ENCODE peak calls at places on chromosomes 13 and 19, in seven cellular contexts. L is uterus, X is thoracic aorta, H is neural progenitor cell, E is upper lobe of left lung, Z is pancreas, P is fibroblast of lung. F is an unnamed sample.
A peak's percentile ranks its signal among the peaks of the same experiment; 100 is the strongest.

GRCh38 chr13:101289764-101290163 is 126.5 kb downstream of the NALCN start:
- DNase-seq in L (no peak), X (no peak), H (peak; percentile 87), E (peak; percentile 34), Z (no peak), P (peak; percentile 80), F (no peak)

GRCh38 chr13:48585456-48585840 is 52.6 kb upstream of the RCBTB2 start:
- DNase-seq in L (no peak), X (no peak), H (peak; percentile 68), E (no peak), Z (no peak), P (peak; percentile 82), F (no peak)

GRCh38 chr19:44737238-44738160 is 11.0 kb upstream of the BCL3 start:
- DNase-seq in L (no peak), X (no peak), H (no peak), E (no peak), Z (no peak), P (peak; percentile 84), F (no peak)

GRCh38 chr19:12112238-12112637 is 27.9 kb downstream of the ZNF20 start:
- DNase-seq in L (no peak), X (no peak), H (no peak), E (no peak), Z (no peak), P (no peak), F (no peak)

GRCh38 chr13:104006625-104007061 is 940.4 kb upstream of the SLC10A2 start:
- DNase-seq in L (no peak), X (no peak), H (no peak), E (no peak), Z (no peak), P (peak; percentile 90), F (no peak)

GRCh38 chr13:32850311-32851052 is 165.7 kb upstream of the KL start:
- DNase-seq in L (no peak), X (no peak), H (no peak), E (no peak), Z (no peak), P (no peak), F (no peak)

GRCh38 chr13:29758591-29759114 is 91.8 kb downstream of the UBL3 start:
- DNase-seq in L (no peak), X (no peak), H (no peak), E (no peak), Z (no peak), P (no peak), F (peak; percentile 25)

GRCh38 chr13:113554333-113554700 is 30.2 kb upstream of the TFDP1 start:
- DNase-seq in L (no peak), X (no peak), H (no peak), E (no peak), Z (no peak), P (no peak), F (no peak)

GRCh38 chr19:8069116-8069973 is 16.8 kb downstream of the CCL25 start:
- DNase-seq in L (no peak), X (no peak), H (peak; percentile 63), E (no peak), Z (no peak), P (no peak), F (no peak)

GRCh38 chr19:39236527-39236926 is 8.3 kb downstream of the IFNL3 start:
- DNase-seq in L (no peak), X (no peak), H (no peak), E (peak; percentile 73), Z (peak; percentile 76), P (no peak), F (no peak)

GRCh38 chr13:86002921-86003488 is 203.8 kb upstream of the SLITRK6 start:
- DNase-seq in L (no peak), X (no peak), H (peak; percentile 82), E (no peak), Z (no peak), P (no peak), F (no peak)

GRCh38 chr13:58879114-58879513 is 1247.6 kb downstream of the PCDH17 start:
- DNase-seq in L (no peak), X (no peak), H (no peak), E (no peak), Z (no peak), P (no peak), F (no peak)

GRCh38 chr19:51145926-51146493 is 3.9 kb downstream of the SIGLEC7 start:
- DNase-seq in L (no peak), X (no peak), H (no peak), E (no peak), Z (no peak), P (no peak), F (no peak)

GRCh38 chr13:78680611-78681010 is 21.7 kb upstream of the OBI1 start:
- DNase-seq in L (no peak), X (no peak), H (no peak), E (no peak), Z (no peak), P (no peak), F (no peak)

GRCh38 chr19:44988896-44989563 is 12.2 kb upstream of the RELB start:
- DNase-seq in L (peak; percentile 61), X (no peak), H (peak; percentile 79), E (no peak), Z (no peak), P (peak; percentile 41), F (peak; percentile 49)

GRCh38 chr13:38262211-38262610 is 87.4 kb upstream of the UFM1 start:
- DNase-seq in L (no peak), X (no peak), H (no peak), E (no peak), Z (no peak), P (peak; percentile 35), F (no peak)

GRCh38 chr13:28476919-28477708 is 17.8 kb downstream of the FLT1 start:
- DNase-seq in L (no peak), X (no peak), H (no peak), E (no peak), Z (no peak), P (no peak), F (no peak)

GRCh38 chr13:74206061-74206561 is 71.9 kb upstream of the KLF12 start:
- DNase-seq in L (no peak), X (no peak), H (peak; percentile 32), E (no peak), Z (no peak), P (peak; percentile 96), F (no peak)

GRCh38 chr13:99314640-99315176 is 7.5 kb upstream of the GPR183 start:
- DNase-seq in L (no peak), X (no peak), H (no peak), E (no peak), Z (no peak), P (peak; percentile 76), F (no peak)
- H3K27ac ChIP-seq in L (no peak overlapping the region), X (no peak overlapping the region), H (no peak overlapping the region), E (peak overlapping the region; percentile 38), Z (no peak overlapping the region), P (peak overlapping the region; percentile 36), F (peak overlapping the region; percentile 88)

DNA sequence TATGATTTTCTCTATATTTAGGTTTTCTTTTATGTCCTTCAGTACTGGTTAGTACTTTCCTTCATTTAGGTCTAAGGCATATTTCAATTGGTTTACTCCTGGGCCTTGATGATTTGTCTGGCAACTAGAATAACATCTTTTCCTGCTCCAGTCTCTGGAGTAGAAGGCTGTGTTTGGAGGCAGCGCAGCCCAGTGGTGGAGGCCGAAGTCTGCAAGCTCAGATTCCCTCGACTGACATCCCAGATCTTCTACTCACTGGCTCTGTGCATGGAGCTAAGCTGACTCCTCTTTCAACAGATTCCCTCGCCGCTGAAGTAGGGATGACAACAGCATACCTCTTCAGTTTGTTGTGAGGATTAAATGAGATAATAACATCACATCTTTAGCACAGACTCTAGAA is 141.0 kb downstream of the RAP2A start:
- DNase-seq in L (no peak), X (no peak), H (peak; percentile 53), E (no peak), Z (no peak), P (peak; percentile 7), F (no peak)
- TF ChIP-seq CTCF in L (peak; percentile 20), X (no peak), H (peak; percentile 54), E (no peak), Z (no peak), P (peak; percentile 67), F (no peak)

DNA sequence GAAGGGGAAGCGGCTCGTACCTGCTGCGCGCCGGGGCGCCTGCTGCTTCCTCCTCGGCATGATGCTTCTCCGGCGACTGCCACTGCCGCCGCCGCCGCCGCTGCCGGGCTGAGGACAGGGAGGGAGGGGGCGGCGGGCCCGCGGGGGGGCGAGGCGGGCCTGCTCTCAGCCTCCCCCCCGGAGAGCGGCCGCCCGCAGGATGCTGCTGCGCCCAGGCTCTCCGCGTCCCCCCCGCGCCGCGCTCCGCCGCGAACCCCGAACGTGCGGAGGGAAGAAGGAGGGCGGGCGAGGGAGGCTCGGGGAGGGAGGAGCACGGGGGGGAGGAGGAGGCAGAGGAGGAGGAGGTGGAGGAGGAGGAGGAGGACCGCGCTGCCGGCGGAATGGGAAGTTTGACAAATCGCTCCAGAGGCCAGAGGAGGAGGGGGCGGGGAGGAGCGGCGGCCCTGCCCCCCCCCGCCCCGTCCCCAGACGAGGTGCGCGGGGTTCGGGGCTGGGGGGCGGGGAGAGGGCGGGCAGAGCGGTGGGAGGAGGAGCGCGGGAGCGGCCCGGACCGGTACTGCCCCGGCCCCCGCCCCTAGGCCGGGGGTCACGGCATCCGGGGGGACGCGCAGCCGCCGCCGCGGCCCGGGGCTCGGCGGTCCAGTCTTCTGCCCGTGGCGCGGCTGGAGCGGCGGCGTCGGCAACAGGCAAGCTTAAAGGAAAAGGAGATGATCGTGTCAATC is at the start of gene TSHZ3:
- DNase-seq in L (peak; percentile 86), X (no peak), H (peak; percentile 83), E (peak; percentile 93), Z (peak; percentile 80), P (peak; percentile 87), F (no peak)
- H3K27ac ChIP-seq in L (peak within 1 kb of the TSS; percentile 99), X (peak within 1 kb of the TSS; percentile 87), H (no peak within 1 kb of the TSS), E (peak within 1 kb of the TSS; percentile 84), Z (peak within 1 kb of the TSS; percentile 65), P (peak within 1 kb of the TSS; percentile 78), F (no peak within 1 kb of the TSS)

GRCh38 chr13:50390503-50391248 is 375.4 kb downstream of the KCNRG start:
- DNase-seq in L (no peak), X (no peak), H (no peak), E (no peak), Z (no peak), P (no peak), F (no peak)

GRCh38 chr13:50387124-50387581 is 371.9 kb downstream of the KCNRG start:
- DNase-seq in L (peak; percentile 47), X (no peak), H (peak; percentile 75), E (peak; percentile 21), Z (peak; percentile 52), P (peak; percentile 80), F (peak; percentile 17)

GRCh38 chr13:50386527-50387123 is 371.4 kb downstream of the KCNRG start:
- DNase-seq in L (peak; percentile 27), X (no peak), H (peak; percentile 56), E (peak; percentile 34), Z (no peak), P (peak; percentile 68), F (no peak)

GRCh38 chr13:50388481-50388880 is 373.2 kb downstream of the KCNRG start:
- DNase-seq in L (no peak), X (no peak), H (no peak), E (no peak), Z (no peak), P (no peak), F (no peak)

DNA sequence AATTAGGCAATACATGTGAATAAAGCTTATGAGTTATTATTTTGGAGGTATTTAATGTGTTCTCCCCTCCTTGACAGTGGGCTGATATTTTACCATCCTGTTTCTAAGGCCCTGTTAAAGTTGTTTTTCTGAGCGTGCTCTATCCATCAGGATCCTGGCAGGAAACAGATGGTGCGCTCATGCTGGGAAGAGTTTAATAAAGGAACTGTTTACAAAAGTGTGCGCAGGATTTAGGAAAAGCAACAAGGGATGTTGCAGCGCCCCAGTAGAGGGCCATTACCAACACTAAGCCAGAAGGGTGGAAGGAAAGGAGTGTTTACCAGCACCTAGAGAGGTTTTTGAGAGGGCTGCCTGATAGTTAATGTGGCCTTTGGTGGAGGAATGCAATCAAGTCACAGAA is 374.5 kb downstream of the KCNRG start:
- DNase-seq in L (no peak), X (no peak), H (no peak), E (no peak), Z (no peak), P (no peak), F (no peak)
- TF ChIP-seq CTCF in L (no peak), X (no peak), H (no peak), E (no peak), Z (no peak), P (no peak), F (no peak)

F was measured in CD4-positive, alpha-beta T cell.